ENCODE peak calls at places on chromosome 14, in six cellular contexts. T, O, F, C, S and W are unnamed samples.

GRCh38 chr14:90726656-90727055 is 89.6 kb downstream of the TTC7B start:
- DNase-seq in T (no peak), O (no peak), F (peak), C (no peak), S (peak), W (no peak)

GRCh38 chr14:28142400-28143015 is 624.1 kb upstream of the FOXG1 start:
- DNase-seq in T (no peak), O (no peak), F (no peak), C (no peak), S (no peak), W (no peak)

GRCh38 chr14:86346818-86347384 is 817.0 kb downstream of the FLRT2 start:
- DNase-seq in T (no peak), O (no peak), F (no peak), C (no peak), S (no peak), W (no peak)

GRCh38 chr14:92959761-92960680 is 37.1 kb downstream of the CHGA start:
- DNase-seq in T (no peak), O (peak), F (no peak), C (no peak), S (no peak), W (no peak)

GRCh38 chr14:81147140-81147897 is 73.4 kb downstream of the GTF2A1 start:
- DNase-seq in T (no peak), O (no peak), F (no peak), C (no peak), S (no peak), W (no peak)

GRCh38 chr14:55015006-55015405 is 11.9 kb downstream of the WDHD1 start:
- DNase-seq in T (no peak), O (no peak), F (no peak), C (no peak), S (no peak), W (no peak)

GRCh38 chr14:77822741-77823140 is 22.8 kb downstream of the ADCK1 start:
- DNase-seq in T (no peak), O (no peak), F (no peak), C (no peak), S (no peak), W (no peak)

GRCh38 chr14:32167907-32168306 is 33.9 kb upstream of the RNU6-7 start:
- DNase-seq in T (no peak), O (no peak), F (no peak), C (no peak), S (no peak), W (no peak)

GRCh38 chr14:100612879-100613455 is 25.8 kb upstream of the BEGAIN start:
- DNase-seq in T (no peak), O (no peak), F (no peak), C (no peak), S (peak), W (no peak)

DNA sequence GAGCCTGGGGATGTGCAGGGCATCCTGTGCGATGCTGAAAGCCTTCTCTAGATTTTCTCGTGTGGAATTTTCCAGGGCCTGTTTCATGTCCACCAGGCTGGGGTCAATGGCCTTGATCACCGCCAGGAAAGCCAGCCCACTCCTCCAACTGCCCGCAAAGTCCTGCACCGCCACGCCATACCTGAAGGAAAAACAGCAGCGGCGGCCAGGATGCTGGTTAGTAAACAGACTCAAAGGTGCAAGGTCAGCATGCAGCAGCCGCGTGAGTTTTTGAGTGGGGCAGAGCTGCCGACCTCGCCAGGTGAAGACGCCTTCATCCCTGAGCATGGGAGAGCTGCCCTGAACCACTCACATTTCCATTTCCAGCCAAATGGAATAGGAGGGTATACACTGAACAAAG is 53.4 kb upstream of the DICER1 start:
- DNase-seq in T (no peak), O (no peak), F (no peak), C (no peak), S (peak), W (no peak)
- TF ChIP-seq CTCF in T (no peak), O (no peak), F (no peak), C (no peak), S (no peak), W (no peak)

GRCh38 chr14:89617142-89617460 is 200.1 kb upstream of the FOXN3 start:
- DNase-seq in T (no peak), O (no peak), F (no peak), C (no peak), S (no peak), W (no peak)
- TF ChIP-seq CTCF in T (no peak), O (no peak), F (no peak), C (no peak), S (no peak), W (no peak)

GRCh38 chr14:35240233-35240632 is 51.9 kb upstream of the PSMA6 start:
- DNase-seq in T (no peak), O (no peak), F (no peak), C (no peak), S (no peak), W (no peak)
- TF ChIP-seq CTCF in T (no peak), O (no peak), F (no peak), C (no peak), S (no peak), W (no peak)

GRCh38 chr14:104927432-104927816 is 2.7 kb downstream of the PLD4 start:
- DNase-seq in T (no peak), O (peak), F (no peak), C (peak), S (no peak), W (no peak)

GRCh38 chr14:104925941-104926609 is 1.4 kb downstream of the PLD4 start:
- DNase-seq in T (no peak), O (no peak), F (no peak), C (peak), S (no peak), W (no peak)

GRCh38 chr14:104927901-104928300 is 3.2 kb downstream of the PLD4 start:
- DNase-seq in T (no peak), O (peak), F (no peak), C (peak), S (no peak), W (no peak)

GRCh38 chr14:104925214-104925899 is 678 bp downstream of the PLD4 start:
- DNase-seq in T (no peak), O (no peak), F (no peak), C (no peak), S (no peak), W (no peak)

GRCh38 chr14:104926619-104927431 is 2.1 kb downstream of the PLD4 start:
- DNase-seq in T (no peak), O (peak), F (no peak), C (peak), S (no peak), W (no peak)
- TF ChIP-seq CTCF in T (no peak), O (no peak), F (no peak), C (no peak), S (no peak), W (peak)

DNA sequence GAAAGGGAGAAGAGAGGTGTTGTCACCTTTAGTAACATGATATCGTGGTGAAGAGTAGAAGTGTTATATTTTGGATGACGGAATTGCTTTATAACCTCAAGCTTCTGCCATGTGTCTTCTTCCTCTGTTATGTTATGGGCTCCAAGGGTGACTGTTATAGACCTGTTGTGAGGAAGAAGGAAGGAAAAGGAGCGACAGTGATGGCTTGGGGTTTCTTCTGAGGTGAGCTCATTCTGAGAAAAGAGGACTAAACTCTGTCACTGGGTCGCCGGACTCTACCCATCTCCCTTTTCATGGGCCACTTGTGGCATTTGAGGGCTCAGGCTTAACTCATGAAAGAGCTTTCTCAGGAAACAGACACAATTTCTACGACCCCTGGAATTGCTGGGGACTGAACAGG is 1.6 kb downstream of the CMA1 start:
- DNase-seq in T (no peak), O (no peak), F (no peak), C (no peak), S (no peak), W (no peak)
- TF ChIP-seq CTCF in T (no peak), O (no peak), F (no peak), C (no peak), S (no peak), W (no peak)

GRCh38 chr14:56552615-56553014 is 27.0 kb upstream of the TMEM260 start:
- DNase-seq in T (no peak), O (no peak), F (no peak), C (no peak), S (no peak), W (no peak)

GRCh38 chr14:56561586-56561985 is 18.0 kb upstream of the TMEM260 start:
- DNase-seq in T (no peak), O (no peak), F (no peak), C (no peak), S (no peak), W (no peak)

GRCh38 chr14:56554301-56554700 is 25.3 kb upstream of the TMEM260 start:
- DNase-seq in T (no peak), O (no peak), F (no peak), C (no peak), S (no peak), W (no peak)

GRCh38 chr14:56555921-56556570 is 23.6 kb upstream of the TMEM260 start:
- DNase-seq in T (no peak), O (no peak), F (no peak), C (no peak), S (no peak), W (no peak)
- TF ChIP-seq CTCF in T (peak), O (peak), F (no peak), C (no peak), S (no peak), W (peak)